ENCODE peak calls at places on chromosomes 1 and 21, in six cellular contexts. One of them, this sample, is unnamed.
A peak's percentile ranks its signal among the peaks of the same experiment; 100 is the strongest.

GRCh38 chr1:153100241-153100640 is 5.9 kb upstream of the SPRR2E start:
- DNase-seq in transverse colon: no peak
- DNase-seq in Peyer's patch: no peak
- DNase-seq in body of pancreas: no peak
- DNase-seq in cardiac fibroblast: peak; percentile 24
- DNase-seq in breast epithelium: no peak
- DNase-seq in this sample: no peak

GRCh38 chr1:145957443-145958319 is at the start of gene LIX1L:
- DNase-seq in transverse colon: peak; percentile 96
- DNase-seq in breast epithelium: peak; percentile 93
- DNase-seq in Peyer's patch: peak; percentile 93
- DNase-seq in body of pancreas: peak; percentile 97
- DNase-seq in cardiac fibroblast: peak; percentile 98
- DNase-seq in this sample: peak; percentile 86

GRCh38 chr1:217484881-217485280 is 146.0 kb downstream of the GPATCH2 start:
- DNase-seq in breast epithelium: no peak
- DNase-seq in cardiac fibroblast: no peak
- DNase-seq in Peyer's patch: no peak
- DNase-seq in transverse colon: no peak
- DNase-seq in body of pancreas: no peak
- DNase-seq in this sample: no peak

GRCh38 chr1:72062584-72062983 is 219.8 kb downstream of the NEGR1 start:
- DNase-seq in body of pancreas: no peak
- DNase-seq in transverse colon: no peak
- DNase-seq in breast epithelium: no peak
- DNase-seq in Peyer's patch: no peak
- DNase-seq in cardiac fibroblast: peak; percentile 17
- DNase-seq in this sample: no peak

GRCh38 chr1:83029916-83030315 is 969.0 kb downstream of the TTLL7 start:
- DNase-seq in transverse colon: no peak
- DNase-seq in body of pancreas: no peak
- DNase-seq in cardiac fibroblast: no peak
- DNase-seq in Peyer's patch: no peak
- DNase-seq in breast epithelium: no peak
- DNase-seq in this sample: no peak

GRCh38 chr1:70143052-70143659 is 62.2 kb downstream of the LRRC40 start:
- DNase-seq in breast epithelium: no peak
- DNase-seq in cardiac fibroblast: peak; percentile 72
- DNase-seq in Peyer's patch: no peak
- DNase-seq in transverse colon: no peak
- DNase-seq in body of pancreas: no peak
- DNase-seq in this sample: peak; percentile 31

GRCh38 chr1:145891587-145892485 is 6.2 kb upstream of the ANKRD35 start:
- DNase-seq in breast epithelium: peak; percentile 99
- DNase-seq in body of pancreas: peak; percentile 99
- DNase-seq in cardiac fibroblast: peak; percentile 99
- DNase-seq in Peyer's patch: peak; percentile 92
- DNase-seq in transverse colon: peak; percentile 94
- DNase-seq in this sample: peak; percentile 95

GRCh38 chr1:167679714-167680113 is 42.1 kb upstream of the MPZL1 start:
- DNase-seq in breast epithelium: peak; percentile 62
- DNase-seq in cardiac fibroblast: no peak
- DNase-seq in transverse colon: no peak
- DNase-seq in body of pancreas: no peak
- DNase-seq in Peyer's patch: no peak
- DNase-seq in this sample: no peak

GRCh38 chr1:21604208-21604957 is 64.8 kb downstream of the RAP1GAP start:
- DNase-seq in Peyer's patch: no peak
- DNase-seq in breast epithelium: no peak
- DNase-seq in body of pancreas: no peak
- DNase-seq in transverse colon: no peak
- DNase-seq in cardiac fibroblast: peak; percentile 31
- DNase-seq in this sample: no peak

GRCh38 chr21:39084979-39085729 is 98.1 kb downstream of the PSMG1 start:
- DNase-seq in breast epithelium: no peak
- DNase-seq in transverse colon: no peak
- DNase-seq in body of pancreas: no peak
- DNase-seq in cardiac fibroblast: no peak
- DNase-seq in Peyer's patch: no peak
- DNase-seq in this sample: no peak

GRCh38 chr1:169044296-169044695 is 62.2 kb upstream of the ATP1B1 start:
- DNase-seq in Peyer's patch: no peak
- DNase-seq in body of pancreas: no peak
- DNase-seq in breast epithelium: no peak
- DNase-seq in transverse colon: no peak
- DNase-seq in cardiac fibroblast: no peak
- DNase-seq in this sample: no peak

GRCh38 chr1:245153645-245154428 is 948 bp upstream of the KIF26B start:
- DNase-seq in body of pancreas: no peak
- DNase-seq in breast epithelium: no peak
- DNase-seq in cardiac fibroblast: no peak
- DNase-seq in Peyer's patch: no peak
- DNase-seq in transverse colon: no peak
- DNase-seq in this sample: no peak

GRCh38 chr1:239952348-239953307 is 139.1 kb upstream of the FMN2 start:
- DNase-seq in breast epithelium: no peak
- DNase-seq in body of pancreas: peak; percentile 22
- DNase-seq in transverse colon: no peak
- DNase-seq in Peyer's patch: no peak
- DNase-seq in cardiac fibroblast: peak; percentile 23
- DNase-seq in this sample: no peak

GRCh38 chr1:147084273-147085096 is 87.8 kb downstream of the PRKAB2 start:
- DNase-seq in body of pancreas: peak; percentile 50
- DNase-seq in breast epithelium: peak; percentile 61
- DNase-seq in transverse colon: peak; percentile 73
- DNase-seq in Peyer's patch: peak; percentile 70
- DNase-seq in cardiac fibroblast: peak; percentile 92
- DNase-seq in this sample: peak; percentile 64

GRCh38 chr1:51986718-51987117 is 3.8 kb downstream of the RAB3B start:
- DNase-seq in Peyer's patch: no peak
- DNase-seq in transverse colon: no peak
- DNase-seq in cardiac fibroblast: no peak
- DNase-seq in body of pancreas: no peak
- DNase-seq in breast epithelium: no peak
- DNase-seq in this sample: no peak

GRCh38 chr1:22919341-22920025 is 53.2 kb downstream of the LACTBL1 start:
- DNase-seq in breast epithelium: no peak
- DNase-seq in Peyer's patch: no peak
- DNase-seq in body of pancreas: no peak
- DNase-seq in cardiac fibroblast: peak; percentile 3
- DNase-seq in transverse colon: no peak
- DNase-seq in this sample: no peak

GRCh38 chr1:106232128-106232527 is 824.3 kb upstream of the PRMT6 start:
- DNase-seq in transverse colon: no peak
- DNase-seq in cardiac fibroblast: no peak
- DNase-seq in breast epithelium: no peak
- DNase-seq in Peyer's patch: no peak
- DNase-seq in body of pancreas: no peak
- DNase-seq in this sample: no peak

GRCh38 chr1:75855010-75855409 is 58.3 kb downstream of the MSH4 start:
- DNase-seq in breast epithelium: no peak
- DNase-seq in Peyer's patch: no peak
- DNase-seq in cardiac fibroblast: peak; percentile 56
- DNase-seq in body of pancreas: no peak
- DNase-seq in transverse colon: no peak
- DNase-seq in this sample: no peak

GRCh38 chr21:41361053-41361785 is 608 bp upstream of the MX2 start:
- DNase-seq in Peyer's patch: peak; percentile 72
- DNase-seq in transverse colon: no peak
- DNase-seq in body of pancreas: no peak
- DNase-seq in breast epithelium: peak; percentile 17
- DNase-seq in cardiac fibroblast: no peak
- DNase-seq in this sample: no peak

GRCh38 chr21:41360072-41360821 is 1.6 kb upstream of the MX2 start:
- DNase-seq in body of pancreas: peak; percentile 70
- DNase-seq in Peyer's patch: peak; percentile 89
- DNase-seq in cardiac fibroblast: peak; percentile 42
- DNase-seq in breast epithelium: peak; percentile 64
- DNase-seq in transverse colon: peak; percentile 73
- DNase-seq in this sample: peak; percentile 61

GRCh38 chr21:41357546-41357945 is 4.3 kb upstream of the MX2 start:
- DNase-seq in cardiac fibroblast: no peak
- DNase-seq in body of pancreas: no peak
- DNase-seq in Peyer's patch: peak; percentile 30
- DNase-seq in transverse colon: no peak
- DNase-seq in breast epithelium: no peak
- DNase-seq in this sample: no peak

GRCh38 chr21:41358193-41359166 is 3.3 kb upstream of the MX2 start:
- DNase-seq in body of pancreas: no peak
- DNase-seq in Peyer's patch: peak; percentile 40
- DNase-seq in cardiac fibroblast: no peak
- DNase-seq in breast epithelium: peak; percentile 1
- DNase-seq in transverse colon: no peak
- DNase-seq in this sample: no peak

GRCh38 chr21:41359289-41359688 is 2.5 kb upstream of the MX2 start:
- DNase-seq in body of pancreas: no peak
- DNase-seq in transverse colon: no peak
- DNase-seq in cardiac fibroblast: no peak
- DNase-seq in Peyer's patch: peak; percentile 48
- DNase-seq in breast epithelium: peak; percentile 5
- DNase-seq in this sample: no peak
- H3K4me3 ChIP-seq in body of pancreas: no peak overlapping the region
- H3K4me3 ChIP-seq in transverse colon: no peak overlapping the region
- H3K4me3 ChIP-seq in cardiac fibroblast: no peak overlapping the region
- H3K4me3 ChIP-seq in Peyer's patch: no peak overlapping the region
- H3K4me3 ChIP-seq in breast epithelium: no peak overlapping the region
- H3K4me3 ChIP-seq in this sample: no peak overlapping the region

GRCh38 chr1:183687546-183688279 is 34.6 kb upstream of the APOBEC4 start:
- DNase-seq in Peyer's patch: no peak
- DNase-seq in transverse colon: no peak
- DNase-seq in breast epithelium: no peak
- DNase-seq in body of pancreas: no peak
- DNase-seq in cardiac fibroblast: no peak
- DNase-seq in this sample: no peak

GRCh38 chr1:183685112-183685713 is 32.1 kb upstream of the APOBEC4 start:
- DNase-seq in transverse colon: no peak
- DNase-seq in breast epithelium: no peak
- DNase-seq in body of pancreas: peak; percentile 24
- DNase-seq in cardiac fibroblast: peak; percentile 77
- DNase-seq in Peyer's patch: no peak
- DNase-seq in this sample: peak; percentile 30

GRCh38 chr1:183689770-183690204 is 36.7 kb upstream of the APOBEC4 start:
- DNase-seq in Peyer's patch: no peak
- DNase-seq in breast epithelium: no peak
- DNase-seq in cardiac fibroblast: no peak
- DNase-seq in body of pancreas: no peak
- DNase-seq in transverse colon: no peak
- DNase-seq in this sample: no peak

DNA sequence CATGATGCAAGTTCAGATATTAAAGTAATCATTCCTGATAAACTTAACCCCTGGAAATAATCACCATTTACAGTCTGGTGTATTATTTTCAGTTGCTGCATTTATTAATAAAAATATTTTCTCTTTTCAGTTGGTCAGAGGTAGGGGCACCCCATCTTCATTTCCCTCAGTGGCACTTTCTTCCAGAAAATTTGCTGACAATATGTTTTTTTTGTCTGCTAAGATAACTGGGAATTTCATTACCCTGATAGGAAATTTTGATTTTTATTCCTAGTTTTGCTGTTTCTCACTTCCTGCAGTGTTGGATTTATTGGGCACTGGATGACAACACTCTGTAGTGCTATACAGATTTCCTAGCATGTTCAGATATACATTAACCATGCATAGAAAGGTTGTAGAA is 33.1 kb upstream of the APOBEC4 start:
- DNase-seq in Peyer's patch: no peak
- DNase-seq in cardiac fibroblast: no peak
- DNase-seq in transverse colon: no peak
- DNase-seq in body of pancreas: no peak
- DNase-seq in breast epithelium: no peak
- DNase-seq in this sample: no peak
- TF ChIP-seq CTCF in Peyer's patch: no peak
- TF ChIP-seq CTCF in cardiac fibroblast: no peak
- TF ChIP-seq CTCF in transverse colon: no peak
- TF ChIP-seq CTCF in body of pancreas: no peak
- TF ChIP-seq CTCF in breast epithelium: no peak
- TF ChIP-seq CTCF in this sample: no peak

DNA sequence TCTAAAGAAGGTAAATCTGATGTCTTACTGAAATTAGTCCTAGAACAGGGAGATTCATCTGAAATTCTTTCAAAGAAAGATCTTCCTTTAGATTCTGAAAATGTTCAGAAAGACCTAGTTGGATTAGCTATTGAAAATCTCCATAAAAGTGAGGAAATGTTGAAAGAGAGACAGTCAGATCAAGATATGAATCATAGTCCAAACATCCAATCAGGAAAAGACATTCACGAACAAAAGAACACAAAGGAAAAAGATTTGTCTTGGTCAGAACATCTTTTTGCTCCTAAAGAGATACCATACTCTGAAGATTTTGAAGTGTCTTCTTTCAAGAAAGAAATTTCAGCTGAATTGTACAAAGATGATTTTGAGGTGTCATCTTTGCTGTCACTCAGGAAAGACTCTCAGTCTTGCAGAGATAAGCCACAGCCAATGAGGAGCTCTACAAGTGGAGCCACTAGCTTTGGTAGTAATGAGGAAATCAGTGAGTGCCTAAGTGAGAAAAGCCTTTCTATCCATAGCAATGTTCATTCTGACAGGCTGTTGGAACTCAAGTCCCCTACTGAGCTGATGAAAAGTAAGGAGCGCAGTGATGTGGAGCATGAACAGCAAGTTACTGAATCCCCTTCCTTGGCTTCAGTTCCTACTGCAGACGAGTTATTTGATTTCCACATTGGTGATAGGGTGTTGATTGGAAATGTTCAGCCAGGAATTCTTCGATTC is 61.6 kb upstream of the QSOX1 start:
- DNase-seq in breast epithelium: no peak
- DNase-seq in body of pancreas: no peak
- DNase-seq in Peyer's patch: no peak
- DNase-seq in cardiac fibroblast: peak; percentile 65
- DNase-seq in transverse colon: no peak
- DNase-seq in this sample: no peak
- H3K4me3 ChIP-seq in breast epithelium: no peak overlapping the region
- H3K4me3 ChIP-seq in body of pancreas: no peak overlapping the region
- H3K4me3 ChIP-seq in Peyer's patch: no peak overlapping the region
- H3K4me3 ChIP-seq in cardiac fibroblast: no peak overlapping the region
- H3K4me3 ChIP-seq in transverse colon: no peak overlapping the region
- H3K4me3 ChIP-seq in this sample: no peak overlapping the region

DNA sequence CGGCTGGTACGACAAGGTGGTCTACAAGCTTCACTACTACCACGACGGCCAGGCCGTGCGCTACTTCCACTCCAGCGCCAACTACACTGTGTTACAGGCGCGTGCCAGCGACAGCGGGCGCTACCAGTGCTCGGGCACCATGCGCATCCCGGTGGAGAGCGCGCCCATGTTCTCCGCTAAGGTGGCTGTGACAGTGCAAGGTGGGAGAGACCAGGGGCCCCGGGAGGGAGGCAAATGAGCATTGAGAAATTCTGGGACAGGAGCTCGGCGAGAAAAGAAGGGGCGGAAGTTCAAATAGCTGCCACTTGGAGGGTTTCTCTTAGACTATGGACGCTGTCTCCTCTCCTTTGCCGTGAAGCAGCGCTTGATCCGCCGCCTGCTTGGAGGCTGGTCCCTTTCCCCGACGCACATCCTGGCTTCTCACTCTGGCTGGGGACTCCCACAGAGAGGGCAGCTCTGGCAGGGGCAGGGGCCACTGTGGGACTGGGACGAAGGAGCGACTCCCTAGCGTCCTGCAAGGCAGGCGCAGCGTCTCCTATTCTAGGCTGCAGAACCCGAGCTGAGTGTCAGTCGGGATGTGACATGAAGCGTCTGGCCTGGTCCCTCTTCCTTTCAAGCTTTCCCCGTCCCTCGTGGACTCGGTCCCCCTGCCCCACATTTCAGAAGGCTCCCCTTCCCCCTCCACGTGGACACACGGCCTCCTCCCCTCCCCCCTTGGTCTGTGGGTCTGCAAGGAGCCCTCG is 4.7 kb downstream of the FCRLB start:
- DNase-seq in transverse colon: peak; percentile 40
- DNase-seq in Peyer's patch: peak; percentile 58
- DNase-seq in cardiac fibroblast: peak; percentile 59
- DNase-seq in breast epithelium: no peak
- DNase-seq in body of pancreas: peak; percentile 51
- DNase-seq in this sample: no peak
- TF ChIP-seq CTCF in transverse colon: peak; percentile 23
- TF ChIP-seq CTCF in Peyer's patch: no peak
- TF ChIP-seq CTCF in cardiac fibroblast: peak; percentile 53
- TF ChIP-seq CTCF in breast epithelium: no peak
- TF ChIP-seq CTCF in body of pancreas: peak; percentile 22
- TF ChIP-seq CTCF in this sample: no peak

This sample was measured in LNCaP clone FGC.